ENCODE peak calls at places on chromosomes 13 and 19, in four cellular contexts. M, I, W and H are unnamed samples.

GRCh38 chr19:35446194-35446593 is 1.9 kb upstream of the FFAR2 start:
- DNase-seq in M (no peak), I (no peak), W (no peak), H (no peak)

GRCh38 chr13:55007681-55008080 is 1979.1 kb downstream of the OLFM4 start:
- DNase-seq in M (no peak), I (no peak), W (no peak), H (no peak)

GRCh38 chr13:42969558-42970172 is 22.4 kb downstream of the EPSTI1 start:
- DNase-seq in M (peak), I (peak), W (no peak), H (peak)

GRCh38 chr13:110937511-110938303 is 22.8 kb upstream of the ANKRD10 start:
- DNase-seq in M (no peak), I (no peak), W (no peak), H (no peak)

GRCh38 chr19:46303702-46304397 is 7.0 kb downstream of the HIF3A start:
- DNase-seq in M (peak), I (peak), W (no peak), H (peak)

GRCh38 chr13:79749985-79750551 is 269.1 kb downstream of the NDFIP2 start:
- DNase-seq in M (peak), I (no peak), W (no peak), H (no peak)

GRCh38 chr13:73254827-73255226 is 196.0 kb downstream of the KLF5 start:
- DNase-seq in M (no peak), I (no peak), W (no peak), H (no peak)

GRCh38 chr19:7832781-7833180 is 2.8 kb downstream of the EVI5L start:
- DNase-seq in M (no peak), I (no peak), W (no peak), H (no peak)

GRCh38 chr13:89951341-89951740 is 1396.1 kb upstream of the MIR17HG start:
- DNase-seq in M (no peak), I (no peak), W (no peak), H (no peak)

GRCh38 chr19:6340493-6341201 is 7.2 kb upstream of the ACER1 start:
- DNase-seq in M (no peak), I (no peak), W (no peak), H (no peak)
- TF ChIP-seq USF1 in M (no peak), I (no peak), W (no peak), H (no peak)

GRCh38 chr19:48332662-48333466 is 7.5 kb downstream of the EMP3 start:
- DNase-seq in M (peak), I (peak), W (peak), H (peak)
- TF ChIP-seq USF1 in M (no peak), I (peak), W (no peak), H (no peak)

DNA sequence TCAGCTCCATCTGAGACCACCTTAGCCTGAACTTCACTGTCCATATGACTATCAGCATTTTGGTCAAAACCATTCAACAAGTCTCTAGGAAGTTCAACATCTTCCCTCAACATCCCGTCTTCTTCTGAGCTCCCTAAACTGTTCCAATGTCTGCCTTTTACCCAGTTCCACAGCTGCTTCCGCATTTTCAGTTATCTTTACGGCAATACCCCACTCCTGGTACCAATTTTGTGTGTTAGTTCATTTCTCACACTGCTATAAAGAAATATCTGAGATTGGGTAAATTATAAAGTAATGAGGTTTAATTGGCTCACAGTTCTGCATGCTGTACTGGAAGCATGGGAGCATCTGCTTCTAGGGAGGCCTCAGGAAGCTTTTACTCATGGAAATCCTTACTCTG is 771.2 kb downstream of the SLITRK6 start:
- DNase-seq in M (no peak), I (no peak), W (no peak), H (no peak)
- TF ChIP-seq USF1 in M (no peak), I (no peak), W (no peak), H (no peak)

DNA sequence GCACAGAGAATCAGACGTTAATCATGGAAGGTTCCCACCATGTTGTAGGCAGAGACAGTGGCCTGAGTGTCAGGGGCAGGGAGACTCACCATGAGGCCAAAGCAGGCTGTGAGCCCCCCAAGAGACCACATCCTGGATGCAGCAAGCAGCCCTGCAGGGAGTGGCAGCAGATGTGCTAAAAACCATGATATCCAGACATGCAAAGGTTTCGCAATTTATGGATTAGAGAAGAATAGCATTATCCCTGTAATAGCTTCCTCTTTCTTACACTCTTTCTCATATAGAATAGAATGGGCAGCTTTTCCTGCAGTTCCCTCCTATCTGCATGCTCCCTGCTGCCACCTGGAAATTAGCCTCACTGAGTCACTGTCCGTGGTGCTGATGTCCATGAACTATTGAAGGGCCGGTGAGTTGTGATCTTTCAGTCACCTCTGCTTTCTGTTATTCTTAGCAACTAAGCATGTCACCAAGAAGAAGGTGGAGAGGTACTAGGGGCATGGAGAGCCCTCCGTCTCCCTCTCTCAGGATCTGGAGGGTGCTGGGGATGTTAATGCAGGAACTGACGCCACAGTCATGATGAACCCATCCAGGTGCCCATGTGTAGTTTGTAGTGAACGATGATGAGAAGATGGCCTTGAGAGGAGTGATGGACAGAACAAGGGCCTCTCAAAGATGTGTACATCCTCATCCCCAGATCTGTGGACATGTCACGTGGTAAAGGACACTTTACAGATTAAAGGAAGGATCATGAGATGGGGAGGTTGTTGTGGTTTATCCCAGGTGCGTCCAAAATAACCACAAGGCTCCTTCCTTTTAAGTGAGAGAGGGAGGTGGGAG is 9.9 kb downstream of the CEACAM4 start:
- DNase-seq in M (peak), I (peak), W (no peak), H (no peak)
- TF ChIP-seq USF1 in M (no peak), I (no peak), W (no peak), H (no peak)

GRCh38 chr13:34913040-34913439 is 29.0 kb upstream of the NBEA start:
- DNase-seq in M (peak), I (no peak), W (no peak), H (no peak)

GRCh38 chr13:34911159-34911558 is 30.9 kb upstream of the NBEA start:
- DNase-seq in M (no peak), I (no peak), W (no peak), H (no peak)

GRCh38 chr13:34914416-34914815 is 27.7 kb upstream of the NBEA start:
- DNase-seq in M (peak), I (no peak), W (no peak), H (no peak)
- TF ChIP-seq USF1 in M (no peak), I (no peak), W (no peak), H (no peak)

DNA sequence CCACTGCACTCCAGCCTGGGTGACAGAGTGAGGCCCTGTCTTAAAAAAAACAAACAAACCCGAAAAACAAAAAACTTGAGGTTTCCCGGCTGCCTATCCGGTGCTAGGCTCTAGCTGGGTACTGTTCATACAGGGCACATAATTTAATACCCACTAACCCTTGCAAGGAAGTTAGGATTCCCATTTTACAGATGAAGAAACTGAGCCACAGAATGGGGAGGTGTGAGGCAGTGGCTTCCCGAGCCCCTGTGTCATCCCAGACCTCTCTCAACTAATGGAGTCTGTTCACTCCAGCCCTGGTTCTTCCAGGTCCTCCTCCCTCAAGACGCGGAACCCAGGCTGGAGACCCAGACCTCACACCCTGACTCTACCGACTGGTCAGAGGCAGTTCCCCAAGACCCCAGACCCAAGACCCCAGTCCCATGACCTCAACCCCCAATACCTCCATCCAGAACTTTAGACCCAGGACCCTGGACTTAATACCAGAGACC is 576 bp downstream of the APBA3 start:
- DNase-seq in M (no peak), I (peak), W (no peak), H (no peak)
- TF ChIP-seq USF1 in M (no peak), I (no peak), W (no peak), H (no peak)

GRCh38 chr13:40637644-40638043 is 28.8 kb downstream of the FOXO1 start:
- DNase-seq in M (no peak), I (no peak), W (no peak), H (no peak)

GRCh38 chr13:40640845-40641458 is 25.5 kb downstream of the FOXO1 start:
- DNase-seq in M (no peak), I (no peak), W (no peak), H (no peak)

GRCh38 chr13:40640202-40640601 is 26.2 kb downstream of the FOXO1 start:
- DNase-seq in M (no peak), I (no peak), W (no peak), H (no peak)

GRCh38 chr13:40635315-40635995 is 31.0 kb downstream of the FOXO1 start:
- DNase-seq in M (no peak), I (no peak), W (no peak), H (no peak)

DNA sequence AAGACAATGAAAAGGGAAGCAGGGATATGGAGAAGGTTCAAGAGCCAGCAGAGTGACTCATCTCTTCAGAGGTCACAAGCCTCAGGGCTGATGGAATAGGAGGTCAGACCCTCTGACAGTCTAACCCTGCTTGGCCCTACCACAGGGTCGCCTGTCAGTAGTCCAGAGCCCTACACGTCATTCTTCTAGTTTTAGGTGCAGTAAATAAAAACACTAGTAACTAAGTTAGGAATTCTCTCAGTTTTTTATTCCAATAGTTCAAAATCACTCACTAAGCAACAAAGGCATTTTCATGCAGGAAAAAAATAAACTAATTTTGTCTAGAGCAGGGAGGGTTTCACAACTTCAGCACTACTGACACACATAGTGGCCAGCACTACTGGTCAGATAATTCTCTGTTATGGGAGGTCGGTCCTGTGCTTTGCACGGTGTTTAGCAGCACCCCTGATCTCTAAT is 27.2 kb downstream of the FOXO1 start:
- DNase-seq in M (no peak), I (no peak), W (no peak), H (no peak)
- TF ChIP-seq USF1 in M (no peak), I (no peak), W (no peak), H (no peak)

DNA sequence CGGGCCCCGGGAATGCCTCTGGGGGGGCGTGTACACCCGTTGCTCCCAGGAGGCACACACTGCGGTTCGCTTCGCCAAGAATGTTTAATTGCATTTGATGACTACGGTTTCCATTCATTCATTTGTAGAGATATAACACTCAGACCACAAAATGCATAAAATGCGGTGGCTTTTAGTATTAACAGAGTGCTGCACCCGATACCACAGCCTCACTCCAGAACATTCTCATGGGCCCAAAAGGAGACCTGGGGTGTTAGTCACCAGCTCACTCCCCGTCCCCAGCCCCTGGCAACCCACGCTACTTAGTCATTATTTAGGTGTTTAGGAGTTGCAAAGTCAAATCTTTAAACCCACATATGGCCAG is 21.8 kb downstream of the HCN2 start:
- DNase-seq in M (no peak), I (no peak), W (no peak), H (no peak)
- TF ChIP-seq USF1 in M (no peak), I (no peak), W (no peak), H (no peak)

GRCh38 chr13:114112826-114113322 is 19.5 kb downstream of the RASA3 start:
- DNase-seq in M (peak), I (no peak), W (no peak), H (no peak)

GRCh38 chr13:114112231-114112825 is 20.1 kb downstream of the RASA3 start:
- DNase-seq in M (peak), I (no peak), W (no peak), H (peak)

GRCh38 chr13:114115796-114116195 is 16.6 kb downstream of the RASA3 start:
- DNase-seq in M (no peak), I (no peak), W (no peak), H (no peak)

GRCh38 chr13:114115191-114115671 is 17.2 kb downstream of the RASA3 start:
- DNase-seq in M (peak), I (peak), W (no peak), H (no peak)

GRCh38 chr13:114113961-114114360 is 18.5 kb downstream of the RASA3 start:
- DNase-seq in M (no peak), I (no peak), W (no peak), H (no peak)
- TF ChIP-seq USF1 in M (no peak), I (no peak), W (no peak), H (no peak)

DNA sequence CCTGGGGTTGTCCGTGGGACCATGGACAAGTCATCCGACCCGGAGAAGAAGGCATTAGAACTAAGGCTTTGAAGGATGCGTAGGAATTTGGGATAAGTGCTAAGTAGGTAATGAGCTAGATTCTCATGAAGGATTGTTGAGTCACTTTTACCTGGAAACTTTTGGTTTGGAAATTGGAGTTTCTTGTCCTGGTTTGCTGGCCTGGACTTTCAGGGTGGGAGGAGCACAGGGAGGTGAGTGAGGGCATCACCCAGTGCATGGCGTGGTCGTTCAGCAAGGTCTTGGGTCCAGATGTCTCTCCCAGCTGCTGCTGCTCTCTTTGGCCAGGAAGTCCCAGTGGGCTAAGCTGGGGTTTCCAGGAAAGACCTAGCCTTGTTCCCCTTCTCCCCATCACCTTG is 7.6 kb downstream of the NFIC start:
- DNase-seq in M (no peak), I (no peak), W (no peak), H (no peak)
- TF ChIP-seq USF1 in M (no peak), I (no peak), W (no peak), H (no peak)